ENCODE peak calls at places on chromosomes 3 and 15, in five cellular contexts. One of them, this sample, is unnamed.

GRCh38 chr15:82647835-82648256 is 683 bp upstream of the CPEB1 start:
- DNase-seq in fibroblast of villous mesenchyme: no peak
- DNase-seq in mammary epithelial cell: no peak
- DNase-seq in neural progenitor cell: peak; percentile 60
- DNase-seq in fibroblast of mammary gland: no peak
- DNase-seq in this sample: peak; percentile 65

GRCh38 chr15:29917600-29918597 is 95.6 kb upstream of the TJP1 start:
- DNase-seq in fibroblast of villous mesenchyme: peak; percentile 87
- DNase-seq in mammary epithelial cell: peak; percentile 31
- DNase-seq in neural progenitor cell: no peak
- DNase-seq in fibroblast of mammary gland: peak; percentile 55
- DNase-seq in this sample: no peak

GRCh38 chr3:99504258-99504657 is 134.1 kb upstream of the COL8A1 start:
- DNase-seq in fibroblast of villous mesenchyme: peak; percentile 94
- DNase-seq in mammary epithelial cell: no peak
- DNase-seq in neural progenitor cell: no peak
- DNase-seq in fibroblast of mammary gland: peak; percentile 89
- DNase-seq in this sample: no peak

GRCh38 chr15:96494530-96494929 is 164.0 kb downstream of the NR2F2 start:
- DNase-seq in fibroblast of villous mesenchyme: no peak
- DNase-seq in mammary epithelial cell: no peak
- DNase-seq in neural progenitor cell: no peak
- DNase-seq in fibroblast of mammary gland: no peak
- DNase-seq in this sample: no peak

GRCh38 chr3:194592798-194593752 is 40.1 kb downstream of the TMEM44 start:
- DNase-seq in fibroblast of villous mesenchyme: peak; percentile 100
- DNase-seq in mammary epithelial cell: peak; percentile 96
- DNase-seq in neural progenitor cell: no peak
- DNase-seq in fibroblast of mammary gland: peak; percentile 100
- DNase-seq in this sample: no peak

GRCh38 chr15:75661041-75661778 is 13.5 kb downstream of the SNX33 start:
- DNase-seq in fibroblast of villous mesenchyme: peak; percentile 94
- DNase-seq in mammary epithelial cell: peak; percentile 93
- DNase-seq in neural progenitor cell: peak; percentile 42
- DNase-seq in fibroblast of mammary gland: peak; percentile 90
- DNase-seq in this sample: peak; percentile 40

GRCh38 chr15:40310001-40310959 is 2.5 kb upstream of the PLCB2 start:
- DNase-seq in fibroblast of villous mesenchyme: peak; percentile 61
- DNase-seq in mammary epithelial cell: no peak
- DNase-seq in neural progenitor cell: peak; percentile 81
- DNase-seq in fibroblast of mammary gland: peak; percentile 30
- DNase-seq in this sample: peak; percentile 73

GRCh38 chr15:58260186-58260910 is 122.2 kb downstream of the AQP9 start:
- DNase-seq in fibroblast of villous mesenchyme: peak; percentile 41
- DNase-seq in mammary epithelial cell: no peak
- DNase-seq in neural progenitor cell: no peak
- DNase-seq in fibroblast of mammary gland: peak; percentile 9
- DNase-seq in this sample: no peak

GRCh38 chr3:184567924-184568590 is 6.5 kb downstream of the EPHB3 start:
- DNase-seq in fibroblast of villous mesenchyme: no peak
- DNase-seq in mammary epithelial cell: peak; percentile 21
- DNase-seq in neural progenitor cell: no peak
- DNase-seq in fibroblast of mammary gland: no peak
- DNase-seq in this sample: no peak

GRCh38 chr3:16067837-16068471 is 106.5 kb upstream of the GALNT15 start:
- DNase-seq in fibroblast of villous mesenchyme: peak; percentile 81
- DNase-seq in mammary epithelial cell: peak; percentile 57
- DNase-seq in neural progenitor cell: no peak
- DNase-seq in fibroblast of mammary gland: no peak
- DNase-seq in this sample: no peak

GRCh38 chr3:67601919-67602608 is 52.3 kb downstream of the SUCLG2 start:
- DNase-seq in fibroblast of villous mesenchyme: no peak
- DNase-seq in mammary epithelial cell: no peak
- DNase-seq in neural progenitor cell: no peak
- DNase-seq in fibroblast of mammary gland: no peak
- DNase-seq in this sample: no peak

GRCh38 chr3:150450906-150451305 is 42.8 kb downstream of the TSC22D2 start:
- DNase-seq in fibroblast of villous mesenchyme: no peak
- DNase-seq in mammary epithelial cell: no peak
- DNase-seq in neural progenitor cell: no peak
- DNase-seq in fibroblast of mammary gland: no peak
- DNase-seq in this sample: no peak

GRCh38 chr3:124636101-124636862 is 94.0 kb upstream of the UMPS start:
- DNase-seq in fibroblast of villous mesenchyme: no peak
- DNase-seq in mammary epithelial cell: no peak
- DNase-seq in neural progenitor cell: no peak
- DNase-seq in fibroblast of mammary gland: no peak
- DNase-seq in this sample: no peak

GRCh38 chr3:127135241-127136023 is 57.5 kb upstream of the PRR23E start:
- DNase-seq in fibroblast of villous mesenchyme: peak; percentile 12
- DNase-seq in mammary epithelial cell: no peak
- DNase-seq in neural progenitor cell: peak; percentile 66
- DNase-seq in fibroblast of mammary gland: peak; percentile 19
- DNase-seq in this sample: peak; percentile 55

GRCh38 chr3:148084931-148085330 is 612.8 kb upstream of the AGTR1 start:
- DNase-seq in fibroblast of villous mesenchyme: no peak
- DNase-seq in mammary epithelial cell: no peak
- DNase-seq in neural progenitor cell: no peak
- DNase-seq in fibroblast of mammary gland: no peak
- DNase-seq in this sample: no peak

GRCh38 chr3:23203651-23204111 is 554 bp downstream of the UBE2E2 start:
- DNase-seq in fibroblast of villous mesenchyme: peak; percentile 24
- DNase-seq in mammary epithelial cell: peak; percentile 41
- DNase-seq in neural progenitor cell: peak; percentile 53
- DNase-seq in fibroblast of mammary gland: peak; percentile 10
- DNase-seq in this sample: peak; percentile 28

GRCh38 chr3:172051957-172052354 is 12.6 kb downstream of the FNDC3B start:
- DNase-seq in fibroblast of villous mesenchyme: no peak
- DNase-seq in mammary epithelial cell: no peak
- DNase-seq in neural progenitor cell: no peak
- DNase-seq in fibroblast of mammary gland: no peak
- DNase-seq in this sample: no peak

GRCh38 chr3:127836004-127836882 is 13.9 kb upstream of the MGLL start:
- DNase-seq in fibroblast of villous mesenchyme: no peak
- DNase-seq in mammary epithelial cell: no peak
- DNase-seq in neural progenitor cell: no peak
- DNase-seq in fibroblast of mammary gland: no peak
- DNase-seq in this sample: no peak

GRCh38 chr3:119315600-119316312 is 21.6 kb downstream of the ARHGAP31 start:
- DNase-seq in fibroblast of villous mesenchyme: peak; percentile 53
- DNase-seq in mammary epithelial cell: no peak
- DNase-seq in neural progenitor cell: no peak
- DNase-seq in fibroblast of mammary gland: peak; percentile 35
- DNase-seq in this sample: no peak

GRCh38 chr3:46926039-46926438 is 48.5 kb downstream of the PTH1R start:
- DNase-seq in fibroblast of villous mesenchyme: peak; percentile 91
- DNase-seq in mammary epithelial cell: no peak
- DNase-seq in neural progenitor cell: no peak
- DNase-seq in fibroblast of mammary gland: peak; percentile 71
- DNase-seq in this sample: no peak

GRCh38 chr3:32281570-32282106 is 43.2 kb downstream of the CMTM8 start:
- DNase-seq in fibroblast of villous mesenchyme: no peak
- DNase-seq in mammary epithelial cell: no peak
- DNase-seq in neural progenitor cell: no peak
- DNase-seq in fibroblast of mammary gland: no peak
- DNase-seq in this sample: no peak

GRCh38 chr3:74500257-74500656 is 114.2 kb downstream of the CNTN3 start:
- DNase-seq in fibroblast of villous mesenchyme: no peak
- DNase-seq in mammary epithelial cell: no peak
- DNase-seq in neural progenitor cell: no peak
- DNase-seq in fibroblast of mammary gland: no peak
- DNase-seq in this sample: no peak

GRCh38 chr3:81749285-81749684 is 12.2 kb downstream of the GBE1 start:
- DNase-seq in fibroblast of villous mesenchyme: no peak
- DNase-seq in mammary epithelial cell: no peak
- DNase-seq in neural progenitor cell: no peak
- DNase-seq in fibroblast of mammary gland: no peak
- DNase-seq in this sample: no peak

GRCh38 chr3:31011383-31011782 is 116.9 kb upstream of the GADL1 start:
- DNase-seq in fibroblast of villous mesenchyme: no peak
- DNase-seq in mammary epithelial cell: peak; percentile 13
- DNase-seq in neural progenitor cell: no peak
- DNase-seq in fibroblast of mammary gland: no peak
- DNase-seq in this sample: no peak

GRCh38 chr3:100063929-100064461 is 50.3 kb downstream of the FILIP1L start:
- DNase-seq in fibroblast of villous mesenchyme: peak; percentile 97
- DNase-seq in mammary epithelial cell: no peak
- DNase-seq in neural progenitor cell: no peak
- DNase-seq in fibroblast of mammary gland: peak; percentile 61
- DNase-seq in this sample: no peak

GRCh38 chr3:38163117-38163870 is 2.0 kb upstream of the OXSR1 start:
- DNase-seq in fibroblast of villous mesenchyme: no peak
- DNase-seq in mammary epithelial cell: no peak
- DNase-seq in neural progenitor cell: peak; percentile 32
- DNase-seq in fibroblast of mammary gland: no peak
- DNase-seq in this sample: no peak

GRCh38 chr3:171323934-171324535 is 136.2 kb downstream of the TNIK start:
- DNase-seq in fibroblast of villous mesenchyme: peak; percentile 86
- DNase-seq in mammary epithelial cell: no peak
- DNase-seq in neural progenitor cell: no peak
- DNase-seq in fibroblast of mammary gland: peak; percentile 6
- DNase-seq in this sample: no peak

GRCh38 chr3:64187065-64187959 is 38.0 kb downstream of the PRICKLE2 start:
- DNase-seq in fibroblast of villous mesenchyme: peak; percentile 98
- DNase-seq in mammary epithelial cell: peak; percentile 92
- DNase-seq in neural progenitor cell: no peak
- DNase-seq in fibroblast of mammary gland: peak; percentile 97
- DNase-seq in this sample: no peak

GRCh38 chr3:187183903-187184302 is 13.4 kb upstream of the RTP1 start:
- DNase-seq in fibroblast of villous mesenchyme: peak; percentile 19
- DNase-seq in mammary epithelial cell: no peak
- DNase-seq in neural progenitor cell: no peak
- DNase-seq in fibroblast of mammary gland: peak; percentile 26
- DNase-seq in this sample: no peak

GRCh38 chr3:126338796-126339241 is 18.4 kb downstream of the KLF15 start:
- DNase-seq in fibroblast of villous mesenchyme: no peak
- DNase-seq in mammary epithelial cell: no peak
- DNase-seq in neural progenitor cell: no peak
- DNase-seq in fibroblast of mammary gland: no peak
- DNase-seq in this sample: no peak

GRCh38 chr3:146019508-146019907 is 141.5 kb downstream of the PLOD2 start:
- DNase-seq in fibroblast of villous mesenchyme: peak; percentile 13
- DNase-seq in mammary epithelial cell: peak; percentile 48
- DNase-seq in neural progenitor cell: no peak
- DNase-seq in fibroblast of mammary gland: no peak
- DNase-seq in this sample: no peak

GRCh38 chr3:171155122-171155700 is 128.7 kb upstream of the SLC2A2 start:
- DNase-seq in fibroblast of villous mesenchyme: no peak
- DNase-seq in mammary epithelial cell: no peak
- DNase-seq in neural progenitor cell: no peak
- DNase-seq in fibroblast of mammary gland: no peak
- DNase-seq in this sample: no peak

GRCh38 chr15:55318588-55319494 is at the start of the genes PIGB and PIGBOS1:
- DNase-seq in fibroblast of villous mesenchyme: peak; percentile 92
- DNase-seq in mammary epithelial cell: peak; percentile 85
- DNase-seq in neural progenitor cell: peak; percentile 90
- DNase-seq in fibroblast of mammary gland: peak; percentile 89
- DNase-seq in this sample: peak; percentile 77

GRCh38 chr15:100715571-100716455 is 113.4 kb downstream of the ASB7 start:
- DNase-seq in fibroblast of villous mesenchyme: no peak
- DNase-seq in mammary epithelial cell: no peak
- DNase-seq in neural progenitor cell: no peak
- DNase-seq in fibroblast of mammary gland: no peak
- DNase-seq in this sample: peak; percentile 12

GRCh38 chr15:50219820-50220219 is 37.8 kb downstream of the SLC27A2 start:
- DNase-seq in fibroblast of villous mesenchyme: peak; percentile 22
- DNase-seq in mammary epithelial cell: peak; percentile 54
- DNase-seq in neural progenitor cell: no peak
- DNase-seq in fibroblast of mammary gland: peak; percentile 20
- DNase-seq in this sample: no peak

GRCh38 chr3:12662593-12663310 is 1.2 kb downstream of the RAF1 start:
- DNase-seq in fibroblast of villous mesenchyme: peak; percentile 38
- DNase-seq in mammary epithelial cell: peak; percentile 75
- DNase-seq in neural progenitor cell: peak; percentile 74
- DNase-seq in fibroblast of mammary gland: peak; percentile 62
- DNase-seq in this sample: peak; percentile 48

GRCh38 chr3:126355777-126356372 is 1.3 kb downstream of the KLF15 start:
- DNase-seq in fibroblast of villous mesenchyme: peak; percentile 94
- DNase-seq in mammary epithelial cell: no peak
- DNase-seq in neural progenitor cell: peak; percentile 91
- DNase-seq in fibroblast of mammary gland: peak; percentile 87
- DNase-seq in this sample: peak; percentile 84

DNA sequence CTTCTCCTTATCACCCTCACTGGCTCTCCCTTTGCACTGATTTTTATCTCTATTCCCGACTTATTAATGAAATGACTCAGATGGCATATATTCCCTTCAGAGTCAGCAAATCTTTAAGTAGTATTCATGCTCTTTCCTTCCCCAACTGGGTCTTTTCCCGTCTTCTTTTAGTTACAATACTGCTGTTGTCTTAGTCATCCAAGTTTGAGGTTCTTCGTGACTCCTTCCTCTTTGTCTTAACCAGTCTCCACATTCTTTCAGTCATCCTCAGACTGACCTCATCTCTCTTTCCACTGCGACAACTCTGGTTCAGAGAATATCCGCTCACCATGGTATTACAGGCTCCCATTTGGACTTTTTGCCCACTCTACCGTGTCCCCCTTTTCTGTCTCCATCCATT is 12.4 kb downstream of the WDR5B start:
- DNase-seq in fibroblast of villous mesenchyme: no peak
- DNase-seq in mammary epithelial cell: peak; percentile 46
- DNase-seq in neural progenitor cell: no peak
- DNase-seq in fibroblast of mammary gland: peak; percentile 32
- DNase-seq in this sample: no peak
- TF ChIP-seq CTCF in fibroblast of villous mesenchyme: no peak
- TF ChIP-seq CTCF in mammary epithelial cell: no peak
- TF ChIP-seq CTCF in neural progenitor cell: no peak
- TF ChIP-seq CTCF in fibroblast of mammary gland: no peak
- TF ChIP-seq CTCF in this sample: no peak

DNA sequence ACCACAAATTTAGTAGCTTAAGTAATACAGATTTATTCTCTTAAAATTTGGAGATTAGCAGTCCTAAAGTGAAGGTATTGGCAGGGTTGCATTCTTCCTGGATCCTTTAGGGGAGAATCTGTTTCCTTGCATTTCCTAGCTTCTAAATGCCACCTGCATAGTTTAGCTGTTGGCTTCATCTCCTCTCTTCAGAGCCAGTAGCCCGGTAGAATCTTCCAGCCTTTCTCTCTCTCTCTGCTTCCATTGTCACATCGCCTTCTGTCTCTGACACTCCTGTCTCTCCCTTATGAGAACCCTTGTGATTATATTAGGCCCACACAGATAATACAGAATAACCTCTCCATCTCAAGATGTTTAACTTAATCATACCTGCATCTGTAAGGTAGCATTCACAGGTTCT is 21.4 kb downstream of the FAM98B start:
- DNase-seq in fibroblast of villous mesenchyme: no peak
- DNase-seq in mammary epithelial cell: no peak
- DNase-seq in neural progenitor cell: no peak
- DNase-seq in fibroblast of mammary gland: no peak
- DNase-seq in this sample: no peak
- TF ChIP-seq CTCF in fibroblast of villous mesenchyme: no peak
- TF ChIP-seq CTCF in mammary epithelial cell: no peak
- TF ChIP-seq CTCF in neural progenitor cell: no peak
- TF ChIP-seq CTCF in fibroblast of mammary gland: no peak
- TF ChIP-seq CTCF in this sample: no peak

GRCh38 chr15:25804451-25804850 is 58.7 kb downstream of the ATP10A start:
- DNase-seq in fibroblast of villous mesenchyme: no peak
- DNase-seq in mammary epithelial cell: no peak
- DNase-seq in neural progenitor cell: no peak
- DNase-seq in fibroblast of mammary gland: no peak
- DNase-seq in this sample: no peak
- TF ChIP-seq CTCF in fibroblast of villous mesenchyme: no peak
- TF ChIP-seq CTCF in mammary epithelial cell: no peak
- TF ChIP-seq CTCF in neural progenitor cell: no peak
- TF ChIP-seq CTCF in fibroblast of mammary gland: no peak
- TF ChIP-seq CTCF in this sample: no peak

GRCh38 chr3:17544632-17545031 is 197.8 kb downstream of the TBC1D5 start:
- DNase-seq in fibroblast of villous mesenchyme: no peak
- DNase-seq in mammary epithelial cell: no peak
- DNase-seq in neural progenitor cell: no peak
- DNase-seq in fibroblast of mammary gland: peak; percentile 14
- DNase-seq in this sample: no peak
- TF ChIP-seq CTCF in fibroblast of villous mesenchyme: peak; percentile 34
- TF ChIP-seq CTCF in mammary epithelial cell: peak; percentile 25
- TF ChIP-seq CTCF in neural progenitor cell: no peak
- TF ChIP-seq CTCF in fibroblast of mammary gland: peak; percentile 35
- TF ChIP-seq CTCF in this sample: no peak

This sample was measured in nephron progenitor cell.